ENCODE peak calls at places on chromosome X, in eight cellular contexts. J, D, Z, M, Q, X, R and N are unnamed samples.

GRCh38 chrX:37753384-37753783 is 26.5 kb upstream of the CYBB start:
- ATAC-seq in J (peak), D (no peak), Z (peak), M (no peak), Q (no peak), X (no peak), R (no peak), N (no peak)

GRCh38 chrX:153766098-153766817 is 2.2 kb downstream of the PLXNB3 start:
- ATAC-seq in J (peak), D (peak), Z (peak), M (no peak), Q (peak), X (peak), R (peak), N (peak)

GRCh38 chrX:148412006-148412405 is 88.4 kb upstream of the AFF2 start:
- ATAC-seq in J (no peak), D (no peak), Z (no peak), M (no peak), Q (no peak), X (no peak), R (no peak), N (no peak)

GRCh38 chrX:133983974-133984578 is 1.3 kb downstream of the GPC3 start:
- ATAC-seq in J (no peak), D (no peak), Z (no peak), M (no peak), Q (no peak), X (no peak), R (no peak), N (no peak)

GRCh38 chrX:153476628-153477027 is 6.3 kb upstream of the HAUS7 start:
- ATAC-seq in J (no peak), D (no peak), Z (no peak), M (peak), Q (peak), X (peak), R (no peak), N (no peak)

GRCh38 chrX:39470588-39471155 is 627.1 kb downstream of the BCOR start:
- ATAC-seq in J (no peak), D (peak), Z (no peak), M (peak), Q (no peak), X (peak), R (peak), N (no peak)

GRCh38 chrX:74535211-74535621 is 79.2 kb downstream of the RLIM start:
- ATAC-seq in J (no peak), D (peak), Z (peak), M (peak), Q (peak), X (peak), R (peak), N (no peak)

GRCh38 chrX:31449064-31449463 is 377.2 kb upstream of the FTHL17 start:
- ATAC-seq in J (no peak), D (no peak), Z (no peak), M (no peak), Q (no peak), X (no peak), R (no peak), N (no peak)

GRCh38 chrX:41382699-41383645 is 49.0 kb downstream of the DDX3X start:
- ATAC-seq in J (peak), D (no peak), Z (no peak), M (no peak), Q (peak), X (no peak), R (peak), N (no peak)

GRCh38 chrX:22699591-22700091 is 300.1 kb upstream of the DDX53 start:
- ATAC-seq in J (no peak), D (no peak), Z (no peak), M (no peak), Q (no peak), X (peak), R (no peak), N (no peak)

GRCh38 chrX:73266766-73267165 is 52.1 kb upstream of the NAP1L2 start:
- ATAC-seq in J (no peak), D (no peak), Z (no peak), M (no peak), Q (no peak), X (peak), R (no peak), N (no peak)

GRCh38 chrX:100659431-100660137 is 15.6 kb downstream of the SRPX2 start:
- ATAC-seq in J (no peak), D (no peak), Z (no peak), M (no peak), Q (no peak), X (no peak), R (peak), N (no peak)

GRCh38 chrX:68997911-68998310 is 167.3 kb downstream of the PJA1 start:
- ATAC-seq in J (no peak), D (peak), Z (no peak), M (peak), Q (peak), X (peak), R (no peak), N (no peak)

GRCh38 chrX:7027071-7027470 is 120.4 kb upstream of the STS start:
- ATAC-seq in J (no peak), D (no peak), Z (no peak), M (no peak), Q (no peak), X (no peak), R (peak), N (no peak)

GRCh38 chrX:70134116-70134477 is 850 bp downstream of the IGBP1 start:
- ATAC-seq in J (peak), D (no peak), Z (peak), M (peak), Q (no peak), X (no peak), R (peak), N (peak)

GRCh38 chrX:74492720-74493201 is 71.5 kb downstream of the SLC16A2 start:
- ATAC-seq in J (no peak), D (no peak), Z (peak), M (no peak), Q (peak), X (no peak), R (no peak), N (no peak)

GRCh38 chrX:119482497-119483480 is 14.5 kb downstream of the SLC25A5 start:
- ATAC-seq in J (peak), D (peak), Z (peak), M (peak), Q (peak), X (peak), R (peak), N (peak)

GRCh38 chrX:109266034-109266433 is 215.9 kb downstream of the GUCY2F start:
- ATAC-seq in J (no peak), D (no peak), Z (no peak), M (no peak), Q (no peak), X (no peak), R (no peak), N (no peak)

GRCh38 chrX:153688071-153688470 is 345 bp downstream of the SLC6A8 start:
- ATAC-seq in J (peak), D (peak), Z (peak), M (no peak), Q (no peak), X (no peak), R (no peak), N (no peak)

GRCh38 chrX:41085883-41086626 is 810 bp downstream of the USP9X start:
- ATAC-seq in J (peak), D (no peak), Z (peak), M (peak), Q (peak), X (peak), R (peak), N (peak)

GRCh38 chrX:112609631-112610030 is 70.1 kb downstream of the LHFPL1 start:
- ATAC-seq in J (no peak), D (no peak), Z (no peak), M (no peak), Q (no peak), X (no peak), R (no peak), N (no peak)